ENCODE peak calls at places on chromosomes 16 and 17, in eight cellular contexts. K is naive thymus-derived CD4-positive, alpha-beta T cell; N is GM18507; Y is stimulated activated naive CD8-positive, alpha-beta T cell treated with anti-CD3 and anti-CD28 coated beads, Interleukin-15, Interleukin-2, amounts not matched to agents 100 U/mL and 50 U/mL, for 24 hours; A is stimulated activated CD4-positive, alpha-beta T cell treated with anti-CD3 and anti-CD28 coated beads, Interleukin-1b, Interleukin-23, amount 100 ng/mL, for 48 hours; W is NCI-H510A treated with DMSO at 0.1 percent for 48 hours; L is SK-N-SH; Z is stimulated activated CD8-positive, alpha-beta memory T cell treated with anti-CD3 and anti-CD28 coated beads, Interleukin-4, amount 100 ng/mL, for 4 hours. M is an unnamed sample.

GRCh38 chr16:31460582-31461002 is 1.3 kb downstream of the ARMC5 start:
- DNase-seq in L (peak), W (peak), Y (no peak), Z (no peak), K (no peak), A (no peak), N (no peak), M (peak)

GRCh38 chr17:63399856-63400255 is 46.2 kb downstream of the CYB561 start:
- DNase-seq in Y (no peak), W (no peak), N (no peak), Z (no peak), L (peak), A (no peak), K (no peak), M (peak)

GRCh38 chr17:8799001-8799850 is at the start of gene MFSD6L:
- DNase-seq in W (no peak), K (no peak), N (no peak), Y (no peak), Z (no peak), A (no peak), L (no peak), M (no peak)

GRCh38 chr17:66975614-66976378 is 11.3 kb downstream of the CACNG4 start:
- DNase-seq in Y (peak), Z (no peak), L (no peak), A (no peak), N (no peak), K (no peak), W (no peak), M (no peak)

GRCh38 chr17:81277421-81277820 is 17.7 kb downstream of the SLC38A10 start:
- DNase-seq in W (peak), Y (no peak), Z (no peak), N (no peak), K (no peak), L (peak), A (no peak), M (no peak)

GRCh38 chr17:18257747-18258355 is 687 bp downstream of the FLII start:
- DNase-seq in L (peak), Y (peak), Z (no peak), A (peak), W (peak), K (peak), N (no peak), M (peak)

GRCh38 chr17:27573971-27574525 is 56.9 kb upstream of the LGALS9 start:
- DNase-seq in Z (no peak), Y (no peak), N (no peak), A (no peak), W (peak), K (no peak), L (no peak), M (peak)

GRCh38 chr16:65388592-65388991 is 266.7 kb upstream of the CDH11 start:
- DNase-seq in K (no peak), Y (no peak), L (no peak), Z (no peak), N (no peak), W (no peak), A (no peak), M (no peak)

GRCh38 chr17:68302066-68302564 is 10.8 kb downstream of the ARSG start:
- DNase-seq in A (no peak), W (no peak), N (no peak), Y (no peak), K (no peak), L (peak), Z (no peak), M (no peak)

GRCh38 chr16:10976663-10977062 is 32.3 kb downstream of the CLEC16A start:
- DNase-seq in N (no peak), Y (no peak), K (no peak), A (no peak), Z (no peak), W (no peak), L (peak), M (no peak)

GRCh38 chr16:75854117-75854516 is 127.8 kb upstream of the CPHXL start:
- DNase-seq in W (no peak), L (no peak), N (no peak), Z (no peak), Y (no peak), A (no peak), K (no peak), M (no peak)

GRCh38 chr17:35046740-35047283 is 16.7 kb downstream of the RFFL start:
- DNase-seq in W (no peak), A (peak), L (peak), K (peak), N (no peak), Y (peak), Z (no peak), M (peak)

GRCh38 chr16:66081967-66082366 is 284.5 kb upstream of the CDH5 start:
- DNase-seq in Y (no peak), N (no peak), Z (no peak), A (no peak), L (no peak), W (no peak), K (no peak), M (peak)

GRCh38 chr16:65120811-65121721 is 797 bp downstream of the CDH11 start:
- DNase-seq in N (no peak), Z (no peak), L (peak), K (no peak), Y (no peak), A (no peak), W (no peak), M (peak)

GRCh38 chr16:68079616-68080344 is 5.4 kb upstream of the NFATC3 start:
- DNase-seq in K (peak), Z (peak), N (peak), L (no peak), A (peak), Y (peak), W (no peak), M (no peak)

GRCh38 chr17:1143573-1143972 is 36.2 kb downstream of the ABR start:
- DNase-seq in K (no peak), Z (no peak), W (no peak), A (no peak), Y (no peak), N (no peak), L (peak), M (no peak)